ENCODE peak calls at places on chromosomes 13 and 19, in seven cellular contexts. W is anterior cingulate cortex; G is AG09319; L is Kasumi-1; A is activated CD4-positive, CD25-positive, alpha-beta regulatory T cell; S is cardiac fibroblast; J is stimulated activated CD4-positive, alpha-beta T cell treated with anti-CD3 and anti-CD28 coated beads, Interleukin-1b, Interleukin-23, amount 100 ng/mL, for 24 hours. O is an unnamed sample.

GRCh38 chr19:8302357-8302691 is 5.8 kb downstream of the CD320 start:
- DNase-seq in J (no peak), G (no peak), S (no peak), W (no peak), A (no peak), L (no peak), O (no peak)

GRCh38 chr13:113862766-113863510 is 938 bp downstream of the GAS6 start:
- DNase-seq in L (no peak), S (peak; percentile 31), J (no peak), W (no peak), G (no peak), A (no peak), O (peak; percentile 63)

GRCh38 chr13:59360108-59360507 is 803.6 kb downstream of the DIAPH3 start:
- DNase-seq in W (no peak), G (no peak), J (no peak), L (peak; percentile 95), A (no peak), S (peak; percentile 32), O (peak; percentile 42)

GRCh38 chr13:111013196-111013595 is 98.3 kb upstream of the ANKRD10 start:
- DNase-seq in J (no peak), L (no peak), A (no peak), W (no peak), S (no peak), G (no peak), O (no peak)

GRCh38 chr13:114324334-114324733 is 10.0 kb downstream of the CHAMP1 start:
- DNase-seq in J (no peak), G (no peak), A (no peak), L (no peak), S (no peak), W (no peak), O (no peak)

GRCh38 chr19:54164369-54165068 is 5.0 kb upstream of the LENG1 start:
- DNase-seq in W (no peak), J (no peak), G (no peak), A (peak; percentile 20), S (peak; percentile 61), L (no peak), O (peak; percentile 92)

GRCh38 chr19:10858204-10858828 is 10.1 kb downstream of the C19orf38 start:
- DNase-seq in A (no peak), J (no peak), S (peak; percentile 46), L (peak; percentile 19), G (no peak), W (no peak), O (peak; percentile 60)

GRCh38 chr19:43798546-43799409 is 3.5 kb downstream of the LYPD5 start:
- DNase-seq in A (no peak), L (no peak), S (peak; percentile 16), G (no peak), J (no peak), W (peak; percentile 42), O (peak; percentile 76)

GRCh38 chr19:46537136-46538097 is 41.8 kb upstream of the PNMA8B start:
- DNase-seq in J (peak; percentile 64), W (no peak), L (peak; percentile 55), A (peak; percentile 23), G (no peak), S (peak; percentile 58), O (peak; percentile 52)

GRCh38 chr19:41407271-41407670 is 9.7 kb downstream of the BCKDHA start:
- DNase-seq in W (no peak), S (peak; percentile 34), L (peak; percentile 88), A (no peak), G (no peak), J (no peak), O (peak; percentile 67)

GRCh38 chr19:41646589-41647204 is 19.8 kb upstream of the CEACAM4 start:
- DNase-seq in S (peak; percentile 3), L (peak; percentile 16), W (no peak), A (peak; percentile 30), J (peak; percentile 47), G (no peak), O (no peak)

GRCh38 chr19:36707134-36707533 is 19.7 kb downstream of the ZNF567 start:
- DNase-seq in J (no peak), S (no peak), W (no peak), A (no peak), L (no peak), G (no peak), O (no peak)

GRCh38 chr13:60433505-60433904 is 36.5 kb downstream of the TDRD3 start:
- DNase-seq in S (no peak), L (no peak), A (no peak), W (no peak), G (no peak), J (no peak), O (no peak)

GRCh38 chr13:35479691-35480090 is 3.2 kb upstream of the MAB21L1 start:
- DNase-seq in G (no peak), L (no peak), W (no peak), S (no peak), J (no peak), A (no peak), O (no peak)

GRCh38 chr19:3061214-3062161 is 807 bp downstream of the TLE5 start:
- DNase-seq in L (peak; percentile 34), A (peak; percentile 83), J (peak; percentile 21), S (peak; percentile 61), W (no peak), G (no peak), O (no peak)

GRCh38 chr13:29573190-29573589 is 22.3 kb downstream of the SLC7A1 start:
- DNase-seq in S (peak; percentile 42), W (peak; percentile 22), L (peak; percentile 71), A (no peak), J (no peak), G (no peak), O (no peak)

GRCh38 chr19:14502334-14503092 is 6.6 kb upstream of the GIPC1 start:
- DNase-seq in W (no peak), A (no peak), L (no peak), S (peak; percentile 55), G (no peak), J (no peak), O (peak; percentile 43)

GRCh38 chr19:49896863-49897621 is at the start of gene IL4I1:
- DNase-seq in A (peak; percentile 19), S (peak; percentile 40), L (peak; percentile 75), W (no peak), G (no peak), J (no peak), O (no peak)

GRCh38 chr19:57687363-57688010 is 5.7 kb downstream of the ZNF551 start:
- DNase-seq in S (no peak), A (no peak), G (no peak), L (no peak), J (no peak), W (no peak), O (peak; percentile 34)

O was measured in mesendoderm.